ENCODE peak calls at places on chromosomes 3 and 15, in ten cellular contexts. One of them, this sample, is unnamed.

GRCh38 chr3:180329847-180330246 is 272.1 kb upstream of the TTC14 start:
- DNase-seq in endothelial cell of umbilical vein: no peak
- DNase-seq in vagina: no peak
- DNase-seq in tibial nerve: no peak
- DNase-seq in IMR-90: no peak
- DNase-seq in uterus: no peak
- DNase-seq in HepG2: no peak
- DNase-seq in HCT116: no peak
- DNase-seq in body of pancreas: no peak
- DNase-seq in transverse colon: no peak
- DNase-seq in this sample: no peak

GRCh38 chr15:95558916-95559315 is 771.6 kb upstream of the NR2F2 start:
- DNase-seq in transverse colon: no peak
- DNase-seq in uterus: no peak
- DNase-seq in tibial nerve: no peak
- DNase-seq in HCT116: no peak
- DNase-seq in endothelial cell of umbilical vein: no peak
- DNase-seq in IMR-90: peak; percentile 40
- DNase-seq in HepG2: no peak
- DNase-seq in vagina: no peak
- DNase-seq in body of pancreas: no peak
- DNase-seq in this sample: no peak

GRCh38 chr3:26589678-26590077 is 32.9 kb upstream of the LRRC3B start:
- DNase-seq in IMR-90: no peak
- DNase-seq in tibial nerve: no peak
- DNase-seq in vagina: no peak
- DNase-seq in uterus: no peak
- DNase-seq in HepG2: no peak
- DNase-seq in endothelial cell of umbilical vein: no peak
- DNase-seq in HCT116: no peak
- DNase-seq in transverse colon: no peak
- DNase-seq in body of pancreas: no peak
- DNase-seq in this sample: no peak

GRCh38 chr3:122318620-122319019 is 6.4 kb upstream of the CSTA start:
- DNase-seq in HCT116: no peak
- DNase-seq in IMR-90: no peak
- DNase-seq in transverse colon: no peak
- DNase-seq in tibial nerve: no peak
- DNase-seq in HepG2: no peak
- DNase-seq in uterus: no peak
- DNase-seq in body of pancreas: no peak
- DNase-seq in endothelial cell of umbilical vein: no peak
- DNase-seq in vagina: no peak
- DNase-seq in this sample: peak; percentile 11

GRCh38 chr15:93617443-93617842 is 528.4 kb upstream of the RGMA start:
- DNase-seq in body of pancreas: no peak
- DNase-seq in IMR-90: no peak
- DNase-seq in HCT116: no peak
- DNase-seq in vagina: no peak
- DNase-seq in transverse colon: no peak
- DNase-seq in uterus: no peak
- DNase-seq in tibial nerve: no peak
- DNase-seq in HepG2: no peak
- DNase-seq in endothelial cell of umbilical vein: no peak
- DNase-seq in this sample: no peak

GRCh38 chr15:78880242-78880533 is 7.5 kb downstream of the MORF4L1 start:
- DNase-seq in body of pancreas: no peak
- DNase-seq in HepG2: no peak
- DNase-seq in HCT116: no peak
- DNase-seq in uterus: no peak
- DNase-seq in IMR-90: peak; percentile 76
- DNase-seq in endothelial cell of umbilical vein: no peak
- DNase-seq in vagina: no peak
- DNase-seq in tibial nerve: no peak
- DNase-seq in transverse colon: no peak
- DNase-seq in this sample: no peak

GRCh38 chr3:172102123-172102882 is 62.9 kb downstream of the FNDC3B start:
- DNase-seq in uterus: no peak
- DNase-seq in HepG2: no peak
- DNase-seq in body of pancreas: peak; percentile 56
- DNase-seq in transverse colon: peak; percentile 49
- DNase-seq in tibial nerve: no peak
- DNase-seq in endothelial cell of umbilical vein: no peak
- DNase-seq in vagina: no peak
- DNase-seq in HCT116: no peak
- DNase-seq in IMR-90: no peak
- DNase-seq in this sample: no peak

GRCh38 chr3:184796551-184796950 is 15.4 kb upstream of the VPS8 start:
- DNase-seq in IMR-90: no peak
- DNase-seq in vagina: no peak
- DNase-seq in HCT116: no peak
- DNase-seq in uterus: no peak
- DNase-seq in endothelial cell of umbilical vein: no peak
- DNase-seq in body of pancreas: no peak
- DNase-seq in tibial nerve: no peak
- DNase-seq in HepG2: no peak
- DNase-seq in transverse colon: no peak
- DNase-seq in this sample: no peak

GRCh38 chr3:128499724-128500275 is 6.8 kb upstream of the GATA2 start:
- DNase-seq in uterus: peak; percentile 9
- DNase-seq in HepG2: no peak
- DNase-seq in body of pancreas: no peak
- DNase-seq in HCT116: no peak
- DNase-seq in endothelial cell of umbilical vein: no peak
- DNase-seq in vagina: no peak
- DNase-seq in IMR-90: no peak
- DNase-seq in transverse colon: no peak
- DNase-seq in tibial nerve: no peak
- DNase-seq in this sample: no peak

GRCh38 chr3:128497305-128498126 is 4.5 kb upstream of the GATA2 start:
- DNase-seq in body of pancreas: peak; percentile 79
- DNase-seq in tibial nerve: no peak
- DNase-seq in endothelial cell of umbilical vein: peak; percentile 52
- DNase-seq in transverse colon: peak; percentile 61
- DNase-seq in HCT116: no peak
- DNase-seq in IMR-90: no peak
- DNase-seq in vagina: no peak
- DNase-seq in HepG2: no peak
- DNase-seq in uterus: peak; percentile 71
- DNase-seq in this sample: peak; percentile 79

GRCh38 chr3:128498901-128499530 is 6.0 kb upstream of the GATA2 start:
- DNase-seq in HepG2: no peak
- DNase-seq in endothelial cell of umbilical vein: no peak
- DNase-seq in body of pancreas: no peak
- DNase-seq in tibial nerve: no peak
- DNase-seq in transverse colon: no peak
- DNase-seq in uterus: peak; percentile 8
- DNase-seq in IMR-90: no peak
- DNase-seq in HCT116: no peak
- DNase-seq in vagina: no peak
- DNase-seq in this sample: no peak

GRCh38 chr3:128496602-128497304 is 3.8 kb upstream of the GATA2 start:
- DNase-seq in body of pancreas: no peak
- DNase-seq in transverse colon: no peak
- DNase-seq in endothelial cell of umbilical vein: peak; percentile 47
- DNase-seq in vagina: no peak
- DNase-seq in IMR-90: no peak
- DNase-seq in uterus: peak; percentile 63
- DNase-seq in tibial nerve: no peak
- DNase-seq in HCT116: no peak
- DNase-seq in HepG2: no peak
- DNase-seq in this sample: no peak

GRCh38 chr3:128498127-128498626 is 5.2 kb upstream of the GATA2 start:
- DNase-seq in body of pancreas: no peak
- DNase-seq in transverse colon: no peak
- DNase-seq in uterus: peak; percentile 12
- DNase-seq in tibial nerve: no peak
- DNase-seq in HCT116: no peak
- DNase-seq in vagina: no peak
- DNase-seq in HepG2: no peak
- DNase-seq in endothelial cell of umbilical vein: peak; percentile 33
- DNase-seq in IMR-90: no peak
- DNase-seq in this sample: no peak
- H3K4me3 ChIP-seq in body of pancreas: no peak overlapping the region
- H3K4me3 ChIP-seq in transverse colon: peak overlapping the region; percentile 48
- H3K4me3 ChIP-seq in uterus: peak overlapping the region; percentile 46
- H3K4me3 ChIP-seq in tibial nerve: no peak overlapping the region
- H3K4me3 ChIP-seq in HCT116: no peak overlapping the region
- H3K4me3 ChIP-seq in vagina: peak overlapping the region; percentile 54
- H3K4me3 ChIP-seq in HepG2: no peak overlapping the region
- H3K4me3 ChIP-seq in endothelial cell of umbilical vein: no peak overlapping the region
- H3K4me3 ChIP-seq in IMR-90: no peak overlapping the region
- H3K4me3 ChIP-seq in this sample: peak overlapping the region; percentile 53

GRCh38 chr3:16508591-16508995 is 4.9 kb downstream of the RFTN1 start:
- DNase-seq in uterus: no peak
- DNase-seq in vagina: no peak
- DNase-seq in body of pancreas: no peak
- DNase-seq in IMR-90: no peak
- DNase-seq in transverse colon: no peak
- DNase-seq in HCT116: no peak
- DNase-seq in endothelial cell of umbilical vein: no peak
- DNase-seq in tibial nerve: no peak
- DNase-seq in HepG2: no peak
- DNase-seq in this sample: no peak

GRCh38 chr3:16508242-16508575 is 5.3 kb downstream of the RFTN1 start:
- DNase-seq in transverse colon: no peak
- DNase-seq in HCT116: no peak
- DNase-seq in body of pancreas: no peak
- DNase-seq in uterus: no peak
- DNase-seq in endothelial cell of umbilical vein: no peak
- DNase-seq in tibial nerve: no peak
- DNase-seq in vagina: no peak
- DNase-seq in HepG2: no peak
- DNase-seq in IMR-90: no peak
- DNase-seq in this sample: no peak

GRCh38 chr3:16506451-16506850 is 7.0 kb downstream of the RFTN1 start:
- DNase-seq in endothelial cell of umbilical vein: no peak
- DNase-seq in body of pancreas: no peak
- DNase-seq in vagina: no peak
- DNase-seq in HepG2: no peak
- DNase-seq in uterus: no peak
- DNase-seq in HCT116: no peak
- DNase-seq in transverse colon: no peak
- DNase-seq in IMR-90: no peak
- DNase-seq in tibial nerve: no peak
- DNase-seq in this sample: no peak

GRCh38 chr3:16506884-16507409 is 6.6 kb downstream of the RFTN1 start:
- DNase-seq in endothelial cell of umbilical vein: no peak
- DNase-seq in IMR-90: no peak
- DNase-seq in tibial nerve: no peak
- DNase-seq in vagina: no peak
- DNase-seq in uterus: no peak
- DNase-seq in body of pancreas: no peak
- DNase-seq in HepG2: no peak
- DNase-seq in HCT116: no peak
- DNase-seq in transverse colon: no peak
- DNase-seq in this sample: no peak

DNA sequence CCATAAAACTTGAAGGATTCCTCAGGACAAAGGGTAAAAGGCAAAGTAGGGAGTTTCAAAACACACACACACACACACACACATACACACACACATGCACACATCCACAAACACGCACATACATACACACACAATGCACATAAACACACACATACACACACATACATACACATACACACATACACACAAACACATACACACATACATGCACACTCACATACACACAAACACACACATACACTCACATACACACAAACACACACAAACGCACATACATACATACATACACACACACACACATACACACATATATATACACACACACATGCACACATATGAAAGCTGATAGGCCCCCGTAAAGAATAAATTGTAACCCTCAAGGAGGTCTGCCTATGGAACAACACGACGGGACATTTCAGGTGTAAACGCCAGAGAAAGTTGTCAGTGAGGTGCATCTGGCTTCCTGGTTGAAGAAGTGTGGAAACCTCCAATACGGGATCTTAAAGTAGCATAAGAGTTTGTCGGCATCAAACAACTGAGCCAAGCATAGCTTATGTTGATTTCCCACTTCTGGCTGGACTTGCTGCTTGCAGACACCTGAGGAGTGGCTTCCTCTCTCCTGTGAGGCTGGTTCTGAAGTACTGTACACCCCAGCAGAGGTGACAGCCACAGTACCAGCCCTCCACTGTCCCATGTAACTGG is 5.8 kb downstream of the RFTN1 start:
- DNase-seq in tibial nerve: no peak
- DNase-seq in body of pancreas: no peak
- DNase-seq in endothelial cell of umbilical vein: no peak
- DNase-seq in IMR-90: no peak
- DNase-seq in HepG2: no peak
- DNase-seq in transverse colon: no peak
- DNase-seq in uterus: no peak
- DNase-seq in HCT116: no peak
- DNase-seq in vagina: no peak
- DNase-seq in this sample: no peak
- TF ChIP-seq POLR2A in tibial nerve: no peak
- TF ChIP-seq POLR2A in body of pancreas: no peak
- TF ChIP-seq POLR2A in endothelial cell of umbilical vein: no peak
- TF ChIP-seq POLR2A in IMR-90: no peak
- TF ChIP-seq POLR2A in HepG2: no peak
- TF ChIP-seq POLR2A in transverse colon: no peak
- TF ChIP-seq POLR2A in uterus: no peak
- TF ChIP-seq POLR2A in HCT116: no peak
- TF ChIP-seq POLR2A in vagina: no peak
- TF ChIP-seq POLR2A in this sample: no peak

DNA sequence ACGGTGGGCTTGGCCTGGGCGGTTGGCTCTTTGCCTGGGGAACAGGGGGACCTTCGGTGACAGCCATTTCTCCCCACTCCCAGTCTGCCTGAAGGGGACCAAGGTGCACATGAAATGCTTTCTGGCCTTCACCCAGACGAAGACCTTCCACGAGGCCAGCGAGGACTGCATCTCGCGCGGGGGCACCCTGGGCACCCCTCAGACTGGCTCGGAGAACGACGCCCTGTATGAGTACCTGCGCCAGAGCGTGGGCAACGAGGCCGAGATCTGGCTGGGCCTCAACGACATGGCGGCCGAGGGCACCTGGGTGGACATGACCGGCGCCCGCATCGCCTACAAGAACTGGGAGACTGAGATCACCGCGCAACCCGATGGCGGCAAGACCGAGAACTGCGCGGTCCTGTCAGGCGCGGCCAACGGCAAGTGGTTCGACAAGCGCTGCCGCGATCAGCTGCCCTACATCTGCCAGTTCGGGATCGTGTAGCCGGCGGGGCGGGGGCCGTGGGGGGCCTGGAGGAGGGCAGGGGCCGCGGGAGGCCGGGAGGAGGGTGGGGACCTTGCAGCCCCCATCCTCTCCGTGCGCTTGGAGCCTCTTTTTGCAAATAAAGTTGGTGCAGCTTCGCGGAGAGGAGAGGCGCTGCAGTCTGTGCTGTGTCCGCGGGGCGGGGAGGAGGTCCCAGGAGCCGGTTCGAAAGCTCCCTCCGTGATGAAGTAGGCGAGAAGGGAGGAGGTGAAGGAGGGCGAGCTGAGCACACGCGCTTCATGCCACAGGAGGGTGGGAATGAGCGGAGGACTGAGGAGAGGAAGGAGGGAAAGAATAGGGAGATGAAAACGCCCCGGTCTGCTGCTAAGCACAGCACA is 9.6 kb downstream of the CLEC3B start:
- DNase-seq in uterus: peak; percentile 40
- DNase-seq in endothelial cell of umbilical vein: no peak
- DNase-seq in HCT116: no peak
- DNase-seq in IMR-90: peak; percentile 35
- DNase-seq in body of pancreas: no peak
- DNase-seq in vagina: no peak
- DNase-seq in tibial nerve: no peak
- DNase-seq in HepG2: no peak
- DNase-seq in transverse colon: no peak
- DNase-seq in this sample: peak; percentile 12
- H3K4me3 ChIP-seq in uterus: peak overlapping the region; percentile 37
- H3K4me3 ChIP-seq in endothelial cell of umbilical vein: no peak overlapping the region
- H3K4me3 ChIP-seq in HCT116: no peak overlapping the region
- H3K4me3 ChIP-seq in IMR-90: peak overlapping the region; percentile 29
- H3K4me3 ChIP-seq in body of pancreas: no peak overlapping the region
- H3K4me3 ChIP-seq in vagina: peak overlapping the region; percentile 31
- H3K4me3 ChIP-seq in tibial nerve: peak overlapping the region; percentile 30
- H3K4me3 ChIP-seq in HepG2: no peak overlapping the region
- H3K4me3 ChIP-seq in transverse colon: peak overlapping the region; percentile 32
- H3K4me3 ChIP-seq in this sample: peak overlapping the region; percentile 3

GRCh38 chr15:89119489-89120478 is 31.5 kb downstream of the ABHD2 start:
- DNase-seq in endothelial cell of umbilical vein: peak; percentile 85
- DNase-seq in transverse colon: no peak
- DNase-seq in HepG2: peak; percentile 51
- DNase-seq in vagina: no peak
- DNase-seq in tibial nerve: no peak
- DNase-seq in uterus: no peak
- DNase-seq in body of pancreas: peak; percentile 37
- DNase-seq in IMR-90: peak; percentile 69
- DNase-seq in HCT116: no peak
- DNase-seq in this sample: peak; percentile 56
- TF ChIP-seq POLR2A in endothelial cell of umbilical vein: no peak
- TF ChIP-seq POLR2A in transverse colon: no peak
- TF ChIP-seq POLR2A in HepG2: no peak
- TF ChIP-seq POLR2A in vagina: no peak
- TF ChIP-seq POLR2A in tibial nerve: no peak
- TF ChIP-seq POLR2A in uterus: no peak
- TF ChIP-seq POLR2A in body of pancreas: no peak
- TF ChIP-seq POLR2A in IMR-90: no peak
- TF ChIP-seq POLR2A in HCT116: no peak
- TF ChIP-seq POLR2A in this sample: no peak